ENCODE peak calls at places on chromosomes 3 and 15, in eight cellular contexts. D is anterior cingulate cortex, V is heart right ventricle, E is pancreas, P is AG08396, K is NCI-H1092 treated with DMSO at 0.1 percent for 48 hours, Y is mucosa of descending colon, U is AG09319. J is an unnamed sample.

GRCh38 chr3:129182390-129183180 is 1.1 kb downstream of the CNBP start:
- DNase-seq in D (no peak), E (no peak), P (no peak), V (no peak), Y (no peak), U (no peak), K (no peak), J (no peak)

GRCh38 chr3:11434697-11435096 is 162.5 kb downstream of the ATG7 start:
- DNase-seq in Y (no peak), D (no peak), U (no peak), V (no peak), K (no peak), E (no peak), P (no peak), J (no peak)

GRCh38 chr3:34683851-34684250 is 885.4 kb downstream of the PDCD6IP start:
- DNase-seq in P (peak; percentile 3), V (peak; percentile 60), D (no peak), U (peak; percentile 1), Y (peak; percentile 79), E (peak; percentile 49), K (peak; percentile 26), J (peak; percentile 75)

GRCh38 chr3:138797508-138798038 is 37.2 kb downstream of the PIK3CB start:
- DNase-seq in V (no peak), K (no peak), E (no peak), P (no peak), D (no peak), U (no peak), Y (no peak), J (no peak)

GRCh38 chr3:130707914-130708601 is 38.6 kb downstream of the PIK3R4 start:
- DNase-seq in D (no peak), V (no peak), Y (no peak), K (no peak), E (no peak), U (peak; percentile 11), P (no peak), J (no peak)

GRCh38 chr3:46710671-46711295 is 6.9 kb downstream of the PRSS50 start:
- DNase-seq in V (no peak), P (no peak), Y (no peak), K (no peak), U (no peak), D (no peak), E (no peak), J (peak; percentile 51)

GRCh38 chr3:27046346-27046745 is 322.8 kb downstream of the NEK10 start:
- DNase-seq in Y (no peak), K (no peak), V (no peak), U (no peak), D (no peak), P (no peak), E (no peak), J (no peak)

GRCh38 chr15:87578776-87579175 is 677.8 kb downstream of the NTRK3 start:
- DNase-seq in D (no peak), U (no peak), V (no peak), E (no peak), K (no peak), P (no peak), Y (no peak), J (no peak)

GRCh38 chr15:94080989-94081605 is 150.3 kb upstream of the MCTP2 start:
- DNase-seq in Y (no peak), V (no peak), P (no peak), K (no peak), E (no peak), D (no peak), U (no peak), J (no peak)

GRCh38 chr15:27842526-27842925 is 256.6 kb downstream of the OCA2 start:
- DNase-seq in K (no peak), P (no peak), D (no peak), U (no peak), E (no peak), V (no peak), Y (no peak), J (no peak)

J was measured in WERI-Rb-1.